ENCODE peak calls at places on chromosomes 16 and 17, in six cellular contexts. G, A, Y, R, D and W are unnamed samples.

GRCh38 chr17:17140590-17140980 is 65.5 kb downstream of the PLD6 start:
- DNase-seq in G (peak), A (no peak), Y (peak), R (no peak), D (no peak), W (no peak)

GRCh38 chr16:51048544-51048943 is 102.5 kb downstream of the SALL1 start:
- DNase-seq in G (no peak), A (no peak), Y (no peak), R (no peak), D (no peak), W (no peak)

GRCh38 chr16:47018223-47018891 is 44.9 kb upstream of the DNAJA2 start:
- DNase-seq in G (no peak), A (no peak), Y (peak), R (peak), D (no peak), W (peak)

GRCh38 chr17:61848896-61849295 is 14.4 kb downstream of the BRIP1 start:
- DNase-seq in G (no peak), A (no peak), Y (no peak), R (no peak), D (no peak), W (no peak)

GRCh38 chr16:63575031-63575430 is 1538.8 kb upstream of the CDH8 start:
- DNase-seq in G (no peak), A (no peak), Y (no peak), R (no peak), D (no peak), W (no peak)

GRCh38 chr17:8649157-8650118 is 18.9 kb upstream of the MYH10 start:
- DNase-seq in G (peak), A (peak), Y (no peak), R (no peak), D (no peak), W (no peak)

GRCh38 chr16:56600398-56600999 is 7.9 kb upstream of the MT2A start:
- DNase-seq in G (no peak), A (no peak), Y (peak), R (peak), D (no peak), W (peak)

GRCh38 chr17:72376486-72377345 is 255.9 kb downstream of the SOX9 start:
- DNase-seq in G (no peak), A (no peak), Y (no peak), R (no peak), D (no peak), W (peak)

GRCh38 chr17:586920-587319 is 127.7 kb downstream of the VPS53 start:
- DNase-seq in G (no peak), A (no peak), Y (no peak), R (no peak), D (no peak), W (no peak)
- TF ChIP-seq CTCF in G (no peak), A (no peak), Y (no peak), R (no peak), D (no peak), W (no peak)

DNA sequence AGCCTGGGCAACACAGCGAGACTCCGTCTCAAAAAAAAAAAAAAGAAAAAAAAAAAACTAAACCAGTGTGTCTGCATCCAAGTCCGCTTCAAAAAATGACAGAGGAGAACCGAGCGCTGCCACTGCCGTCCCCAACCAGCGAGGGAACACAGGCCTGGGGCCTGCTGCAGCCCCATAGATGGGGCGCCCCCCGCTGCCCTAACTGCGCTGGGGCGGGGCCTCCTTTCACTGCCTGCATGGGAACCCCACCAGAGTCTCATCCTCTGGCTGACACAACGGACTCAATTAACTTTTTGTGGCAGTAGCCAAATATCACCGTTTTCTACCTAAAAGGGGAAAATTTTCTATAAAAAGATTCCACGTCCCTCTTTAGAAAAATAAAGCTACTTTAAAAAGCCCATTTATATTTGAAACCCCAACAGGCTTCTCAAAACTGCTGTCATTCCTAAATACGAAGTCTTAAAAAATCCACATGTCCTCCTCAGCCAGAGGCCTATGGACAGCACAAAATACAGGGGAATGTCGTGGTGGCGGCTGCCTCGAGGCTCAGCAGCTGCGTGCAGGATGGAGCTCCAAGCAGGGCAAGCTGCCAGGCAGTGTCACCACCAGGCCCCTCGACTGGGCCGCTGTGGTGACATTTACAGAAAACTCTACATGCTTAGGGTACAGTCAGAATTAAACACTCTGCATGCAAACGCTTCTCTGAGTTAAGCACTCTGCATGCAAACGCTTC is 30.4 kb downstream of the KLHDC4 start:
- DNase-seq in G (no peak), A (no peak), Y (no peak), R (no peak), D (no peak), W (no peak)
- TF ChIP-seq CTCF in G (no peak), A (no peak), Y (no peak), R (no peak), D (no peak), W (no peak)

GRCh38 chr16:22360963-22361659 is 13.3 kb downstream of the CDR2 start:
- DNase-seq in G (no peak), A (no peak), Y (no peak), R (no peak), D (no peak), W (no peak)
- TF ChIP-seq CTCF in G (no peak), A (no peak), Y (no peak), R (no peak), D (no peak), W (no peak)

GRCh38 chr17:79874329-79874981 is 35.2 kb upstream of the CBX4 start:
- DNase-seq in G (no peak), A (no peak), Y (peak), R (no peak), D (no peak), W (no peak)
- TF ChIP-seq CTCF in G (peak), A (peak), Y (peak), R (no peak), D (peak), W (peak)

GRCh38 chr17:82351254-82351712 is 7.8 kb upstream of the TEX19 start:
- DNase-seq in G (no peak), A (no peak), Y (no peak), R (no peak), D (no peak), W (no peak)

GRCh38 chr17:82349287-82349701 is 9.8 kb upstream of the TEX19 start:
- DNase-seq in G (no peak), A (no peak), Y (no peak), R (no peak), D (no peak), W (no peak)

GRCh38 chr17:82351713-82352488 is 7.1 kb upstream of the TEX19 start:
- DNase-seq in G (peak), A (peak), Y (peak), R (peak), D (peak), W (peak)

GRCh38 chr17:82348866-82349265 is 10.2 kb upstream of the TEX19 start:
- DNase-seq in G (no peak), A (no peak), Y (no peak), R (no peak), D (no peak), W (no peak)

DNA sequence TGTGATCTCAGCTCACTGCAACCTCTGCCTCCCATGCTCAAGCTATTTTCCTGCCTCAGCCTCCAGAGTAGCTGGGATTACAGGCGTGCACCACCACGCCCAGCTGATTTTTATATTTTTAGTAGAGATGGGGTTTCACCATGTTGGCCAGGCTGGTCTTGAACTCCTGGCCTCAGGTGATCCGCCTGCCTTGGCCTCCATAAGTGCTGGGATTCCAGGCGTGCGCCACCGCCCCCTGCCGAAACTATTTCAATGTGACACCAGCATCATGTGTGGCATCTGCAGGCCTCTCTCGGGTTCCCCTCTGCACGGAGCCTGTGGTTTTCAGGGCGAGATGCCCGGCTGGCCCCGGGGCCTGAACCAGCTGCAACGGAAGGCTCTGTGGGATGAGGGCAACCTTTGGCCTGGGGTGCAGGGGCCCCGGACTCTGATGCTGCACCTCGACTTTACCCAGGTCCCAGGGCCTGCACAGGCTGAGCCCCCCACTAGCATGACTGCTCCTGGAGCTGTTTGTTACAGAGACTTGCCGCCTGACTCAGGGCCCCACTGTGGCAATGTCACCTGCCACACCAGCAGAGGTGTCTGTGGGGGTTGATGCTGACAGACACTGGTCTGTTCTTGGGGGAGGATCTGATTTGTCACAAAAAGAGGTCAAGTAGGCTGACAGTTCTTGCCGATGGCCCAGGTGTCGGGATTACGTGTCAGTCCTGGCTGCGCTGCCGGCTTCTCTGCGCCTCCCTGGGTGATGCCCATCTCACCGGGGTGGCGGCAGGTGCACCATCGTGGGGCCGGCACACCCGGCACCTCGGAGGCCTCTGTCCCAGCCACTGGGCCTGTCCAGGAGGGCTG is 8.6 kb upstream of the TEX19 start:
- DNase-seq in G (no peak), A (no peak), Y (no peak), R (no peak), D (no peak), W (no peak)
- TF ChIP-seq CTCF in G (no peak), A (peak), Y (no peak), R (no peak), D (peak), W (no peak)

GRCh38 chr17:31487648-31488263 is 96.3 kb downstream of the RAB11FIP4 start:
- DNase-seq in G (peak), A (no peak), Y (peak), R (peak), D (peak), W (peak)
- TF ChIP-seq CTCF in G (no peak), A (no peak), Y (no peak), R (no peak), D (no peak), W (no peak)

GRCh38 chr17:49521521-49522185 is 26.6 kb downstream of the NGFR start:
- DNase-seq in G (no peak), A (no peak), Y (no peak), R (no peak), D (no peak), W (no peak)
- TF ChIP-seq CTCF in G (no peak), A (no peak), Y (no peak), R (no peak), D (no peak), W (no peak)

DNA sequence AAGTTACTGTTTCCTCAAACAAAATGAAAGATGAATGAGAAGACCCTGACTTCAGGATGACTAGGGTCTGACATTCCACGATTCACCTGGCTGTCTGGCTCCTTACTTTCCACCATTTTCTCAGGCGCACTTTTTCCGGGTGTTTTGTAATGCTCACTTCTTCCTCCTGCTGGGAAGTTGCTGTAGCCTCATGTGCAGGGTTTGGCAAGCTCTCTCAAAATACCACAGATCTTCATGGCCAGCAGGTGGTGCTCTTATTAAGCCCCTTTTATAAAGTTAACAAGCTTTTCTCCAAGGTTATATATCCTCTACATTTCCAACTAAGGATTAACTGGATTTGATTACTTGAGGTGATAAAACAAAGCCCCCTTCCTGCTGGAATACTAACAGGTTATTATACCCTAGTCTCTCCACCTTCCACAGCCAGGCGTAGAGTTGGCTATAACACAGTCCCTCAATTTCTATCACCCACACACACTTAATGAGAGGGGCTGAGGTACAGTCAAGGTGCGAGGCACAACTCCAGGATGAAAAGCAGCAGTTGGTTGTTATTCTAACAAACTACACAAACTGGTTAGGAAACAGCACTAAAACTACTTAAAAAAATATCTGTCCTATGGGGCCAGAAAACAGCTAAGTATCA is 45.4 kb downstream of the STH start:
- DNase-seq in G (peak), A (peak), Y (peak), R (peak), D (no peak), W (peak)
- TF ChIP-seq CTCF in G (peak), A (peak), Y (peak), R (no peak), D (peak), W (peak)

DNA sequence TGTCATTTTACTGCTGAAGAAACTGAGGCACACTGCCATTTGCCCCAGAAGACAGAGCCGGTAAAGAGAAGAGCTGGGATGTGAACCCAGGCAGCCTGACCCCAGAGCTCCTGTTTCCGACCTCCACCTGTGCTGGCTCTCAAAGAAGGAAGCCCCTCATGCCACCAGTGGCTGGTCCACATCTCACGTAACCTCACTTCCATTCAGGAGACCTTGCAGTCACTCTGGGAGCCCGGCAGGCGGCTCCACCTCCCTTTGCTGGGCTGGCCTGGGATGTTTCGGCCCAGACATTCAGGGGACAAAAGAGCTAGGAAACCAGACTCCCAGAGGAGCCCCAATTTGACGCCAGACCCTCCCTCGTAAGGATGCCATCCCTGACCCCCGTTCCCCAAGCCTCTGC is 2.9 kb downstream of the TAF1C start:
- DNase-seq in G (no peak), A (no peak), Y (no peak), R (no peak), D (no peak), W (no peak)
- TF ChIP-seq CTCF in G (peak), A (no peak), Y (peak), R (no peak), D (peak), W (no peak)